ENCODE peak calls at places on chromosomes 6 and 20, in five cellular contexts. V, E, L, M and Z are unnamed samples.
A peak's percentile ranks its signal among the peaks of the same experiment; 100 is the strongest.

GRCh38 chr6:161439093-161439492 is 165.2 kb upstream of the AGPAT4 start:
- DNase-seq in V (peak; percentile 82), E (peak; percentile 90), L (peak; percentile 75), M (no peak), Z (no peak)

GRCh38 chr6:28218312-28219248 is 6.5 kb upstream of the ZSCAN9 start:
- DNase-seq in V (peak; percentile 47), E (peak; percentile 73), L (peak; percentile 27), M (peak; percentile 68), Z (peak; percentile 64)

GRCh38 chr6:110826236-110827129 is 11.2 kb upstream of the CDK19 start:
- DNase-seq in V (peak; percentile 16), E (no peak), L (no peak), M (no peak), Z (no peak)

GRCh38 chr6:57315851-57316250 is 1.6 kb upstream of the PRIM2 start:
- DNase-seq in V (no peak), E (no peak), L (no peak), M (no peak), Z (no peak)

GRCh38 chr20:16030253-16030652 is 543.0 kb downstream of the KIF16B start:
- DNase-seq in V (no peak), E (no peak), L (no peak), M (no peak), Z (no peak)

GRCh38 chr6:110039996-110040383 is 61.9 kb downstream of the GPR6 start:
- DNase-seq in V (peak; percentile 22), E (no peak), L (no peak), M (no peak), Z (no peak)

GRCh38 chr6:82704048-82704447 is 340.4 kb downstream of the TPBG start:
- DNase-seq in V (peak; percentile 34), E (peak; percentile 8), L (no peak), M (no peak), Z (no peak)

GRCh38 chr20:36468149-36469000 is 72.9 kb upstream of the MYL9 start:
- DNase-seq in V (no peak), E (no peak), L (peak; percentile 62), M (peak; percentile 63), Z (no peak)

GRCh38 chr20:60658661-60659060 is 593.4 kb upstream of the CDH4 start:
- DNase-seq in V (no peak), E (no peak), L (no peak), M (no peak), Z (no peak)

GRCh38 chr6:1313364-1313754 is 1.5 kb downstream of the FOXQ1 start:
- DNase-seq in V (no peak), E (no peak), L (no peak), M (no peak), Z (no peak)

GRCh38 chr6:72420409-72420808 is 201.5 kb upstream of the KCNQ5 start:
- DNase-seq in V (no peak), E (peak; percentile 15), L (no peak), M (no peak), Z (no peak)

GRCh38 chr20:49091762-49092161 is 45.6 kb downstream of the CSE1L start:
- DNase-seq in V (no peak), E (no peak), L (no peak), M (no peak), Z (no peak)

GRCh38 chr20:49957487-49957938 is 21.3 kb downstream of the RNF114 start:
- DNase-seq in V (no peak), E (no peak), L (no peak), M (no peak), Z (no peak)

GRCh38 chr20:44019638-44020335 is 105.1 kb downstream of the TOX2 start:
- DNase-seq in V (peak; percentile 57), E (no peak), L (no peak), M (no peak), Z (no peak)

GRCh38 chr20:90651-91050 is 3.2 kb downstream of the DEFB125 start:
- DNase-seq in V (no peak), E (no peak), L (no peak), M (no peak), Z (no peak)

GRCh38 chr6:158268361-158269147 is 43.7 kb upstream of the TULP4 start:
- DNase-seq in V (no peak), E (no peak), L (no peak), M (no peak), Z (no peak)

GRCh38 chr20:15297059-15297875 is 959.9 kb upstream of the FLRT3 start:
- DNase-seq in V (no peak), E (no peak), L (peak; percentile 67), M (no peak), Z (peak; percentile 88)

GRCh38 chr6:161890133-161890833 is 616.4 kb upstream of the AGPAT4 start:
- DNase-seq in V (no peak), E (no peak), L (no peak), M (no peak), Z (no peak)

GRCh38 chr6:24004062-24004461 is 122.0 kb upstream of the NRSN1 start:
- DNase-seq in V (no peak), E (peak; percentile 12), L (no peak), M (no peak), Z (peak; percentile 67)

GRCh38 chr6:53979468-53980067 is 131.7 kb upstream of the MLIP start:
- DNase-seq in V (peak; percentile 42), E (peak; percentile 28), L (peak; percentile 44), M (no peak), Z (no peak)

GRCh38 chr6:129312865-129313264 is 397.1 kb downstream of the ARHGAP18 start:
- DNase-seq in V (peak; percentile 70), E (peak; percentile 8), L (no peak), M (no peak), Z (no peak)

GRCh38 chr6:120681204-120681603 is 653.1 kb downstream of the TBC1D32 start:
- DNase-seq in V (no peak), E (no peak), L (no peak), M (no peak), Z (no peak)

GRCh38 chr6:157778719-157779118 is 44.3 kb upstream of the SNX9 start:
- DNase-seq in V (no peak), E (no peak), L (no peak), M (no peak), Z (no peak)

GRCh38 chr20:1935696-1936366 is 40.6 kb downstream of the SIRPA start:
- DNase-seq in V (no peak), E (no peak), L (no peak), M (no peak), Z (no peak)